ENCODE peak calls at places on chromosomes 5 and 9, in seven cellular contexts. I is RWPE1, P is heart right ventricle, G is upper lobe of right lung, B is thoracic aorta, V is BE2C, Y is endothelial cell. W is an unnamed sample.

GRCh38 chr9:33161011-33161588 is 6.0 kb downstream of the B4GALT1 start:
- DNase-seq in I (peak; percentile 93), G (peak; percentile 87), P (peak; percentile 48), V (peak; percentile 71), B (no peak), Y (no peak), W (peak; percentile 60)

GRCh38 chr5:38634961-38635369 is 78.5 kb upstream of the LIFR start:
- DNase-seq in V (no peak), G (no peak), P (no peak), I (no peak), Y (no peak), B (no peak), W (no peak)

GRCh38 chr5:152314196-152314829 is 90.8 kb downstream of the NMUR2 start:
- DNase-seq in I (no peak), V (no peak), P (no peak), Y (no peak), B (no peak), G (no peak), W (no peak)

GRCh38 chr5:141915881-141916336 is 7.8 kb upstream of the DELE1 start:
- DNase-seq in Y (no peak), P (no peak), I (peak; percentile 60), V (peak; percentile 32), G (no peak), B (no peak), W (no peak)

GRCh38 chr5:181084631-181085195 is 44.6 kb downstream of the BTNL9 start:
- DNase-seq in V (no peak), Y (no peak), I (no peak), P (no peak), G (no peak), B (no peak), W (no peak)

GRCh38 chr5:124742983-124743533 is 3.4 kb downstream of the ZNF608 start:
- DNase-seq in P (no peak), V (no peak), Y (no peak), I (peak; percentile 94), G (no peak), B (no peak), W (no peak)

GRCh38 chr9:15277400-15278137 is 29.4 kb downstream of the TTC39B start:
- DNase-seq in B (no peak), I (no peak), Y (no peak), V (no peak), P (no peak), G (no peak), W (no peak)

GRCh38 chr5:41009228-41009627 is 61.9 kb downstream of the MROH2B start:
- DNase-seq in B (no peak), P (no peak), Y (no peak), V (peak; percentile 83), I (peak; percentile 64), G (no peak), W (no peak)

GRCh38 chr5:32225445-32225844 is 51.3 kb upstream of the GOLPH3 start:
- DNase-seq in Y (no peak), I (no peak), P (no peak), V (no peak), B (no peak), G (no peak), W (no peak)

GRCh38 chr5:110846621-110847020 is 107.8 kb downstream of the SLC25A46 start:
- DNase-seq in I (no peak), G (no peak), Y (no peak), P (no peak), B (no peak), V (no peak), W (no peak)

GRCh38 chr5:96582343-96582742 is 79.8 kb upstream of the CAST start:
- DNase-seq in P (no peak), I (no peak), G (no peak), V (peak; percentile 48), B (no peak), Y (no peak), W (no peak)

GRCh38 chr5:124453221-124454032 is 293.0 kb downstream of the ZNF608 start:
- DNase-seq in Y (no peak), V (no peak), B (no peak), P (no peak), G (no peak), I (no peak), W (no peak)

GRCh38 chr9:106324071-106324470 is 538.9 kb upstream of the ZNF462 start:
- DNase-seq in V (no peak), B (no peak), P (no peak), Y (no peak), G (no peak), I (no peak), W (no peak)

GRCh38 chr5:16869821-16870796 is 66.0 kb downstream of the MYO10 start:
- DNase-seq in P (no peak), I (peak; percentile 42), B (no peak), V (no peak), G (no peak), Y (no peak), W (no peak)

GRCh38 chr9:6703898-6704639 is 53.7 kb upstream of the KDM4C start:
- DNase-seq in G (peak; percentile 97), P (peak; percentile 88), Y (peak; percentile 81), V (peak; percentile 89), I (peak; percentile 73), B (no peak), W (peak; percentile 83)

GRCh38 chr5:93277001-93277400 is 304.0 kb downstream of the NR2F1-AS1 start:
- DNase-seq in Y (no peak), P (no peak), I (no peak), G (no peak), V (no peak), B (no peak), W (no peak)

GRCh38 chr9:6214451-6214850 is 1.2 kb upstream of the IL33 start:
- DNase-seq in V (no peak), G (no peak), I (no peak), B (no peak), Y (no peak), P (no peak), W (no peak)

GRCh38 chr5:146527785-146528184 is 11.8 kb upstream of the GPR151 start:
- DNase-seq in I (peak; percentile 76), V (no peak), P (no peak), G (no peak), B (no peak), Y (no peak), W (no peak)

GRCh38 chr5:79318935-79319614 is 83.1 kb downstream of the JMY start:
- DNase-seq in G (no peak), Y (no peak), P (no peak), B (no peak), V (no peak), I (peak; percentile 58), W (no peak)

GRCh38 chr5:65927497-65928340 is 1.3 kb downstream of the ERBIN start:
- DNase-seq in G (no peak), I (peak; percentile 69), V (no peak), B (no peak), Y (peak; percentile 9), P (no peak), W (no peak)

GRCh38 chr5:149268928-149269557 is 2.6 kb upstream of the AFAP1L1 start:
- DNase-seq in Y (no peak), B (no peak), G (no peak), V (no peak), I (peak; percentile 79), P (no peak), W (no peak)

GRCh38 chr9:81032030-81032572 is 657.2 kb downstream of the TLE1 start:
- DNase-seq in B (no peak), G (no peak), V (no peak), P (no peak), I (peak; percentile 83), Y (no peak), W (no peak)

GRCh38 chr9:129414377-129415021 is 206.4 kb downstream of the C9orf50 start:
- DNase-seq in I (no peak), V (peak; percentile 51), G (no peak), B (no peak), Y (no peak), P (peak; percentile 52), W (no peak)

GRCh38 chr9:86274821-86275643 is 7.3 kb downstream of the ISCA1 start:
- DNase-seq in B (no peak), G (no peak), V (no peak), Y (no peak), P (no peak), I (no peak), W (no peak)
- TF ChIP-seq CTCF in B (no peak), G (no peak), V (no peak), Y (no peak), P (no peak), I (no peak), W (no peak)

GRCh38 chr9:138066049-138066448 is 188.5 kb downstream of the CACNA1B start:
- DNase-seq in P (no peak), B (no peak), V (no peak), Y (no peak), G (peak; percentile 29), I (no peak), W (no peak)
- TF ChIP-seq CTCF in P (no peak), B (no peak), V (peak; percentile 28), Y (no peak), G (no peak), I (no peak), W (no peak)

DNA sequence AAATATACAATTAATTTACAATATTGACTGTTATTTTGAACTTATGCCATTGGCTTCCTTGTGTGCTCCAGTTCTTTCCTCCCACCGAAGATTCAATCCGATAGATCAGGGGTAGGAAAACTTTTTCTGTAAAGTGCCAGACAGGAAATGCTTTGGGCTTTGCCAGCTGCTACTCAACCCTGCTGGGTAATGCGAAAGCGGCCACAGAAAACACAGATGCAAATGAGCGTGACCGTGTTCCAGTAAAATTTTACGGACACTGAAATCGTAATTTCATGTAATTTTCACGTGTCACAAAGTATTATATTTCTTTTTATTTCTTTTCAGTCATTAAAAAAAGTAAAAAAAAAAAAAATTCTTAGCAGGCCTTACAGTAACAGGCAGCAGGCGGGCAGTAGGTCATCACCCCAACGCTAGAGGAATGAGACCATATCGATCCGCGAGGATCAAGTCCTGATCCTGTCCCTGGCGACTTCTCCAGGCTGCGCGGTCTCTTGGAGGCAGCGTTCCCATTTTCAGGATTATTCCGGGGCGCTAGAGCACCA is 604 bp downstream of the NMRK1 start:
- DNase-seq in G (no peak), V (no peak), B (no peak), I (peak; percentile 45), Y (no peak), P (no peak), W (peak; percentile 43)
- TF ChIP-seq CTCF in G (no peak), V (no peak), B (no peak), I (no peak), Y (no peak), P (no peak), W (peak; percentile 10)

DNA sequence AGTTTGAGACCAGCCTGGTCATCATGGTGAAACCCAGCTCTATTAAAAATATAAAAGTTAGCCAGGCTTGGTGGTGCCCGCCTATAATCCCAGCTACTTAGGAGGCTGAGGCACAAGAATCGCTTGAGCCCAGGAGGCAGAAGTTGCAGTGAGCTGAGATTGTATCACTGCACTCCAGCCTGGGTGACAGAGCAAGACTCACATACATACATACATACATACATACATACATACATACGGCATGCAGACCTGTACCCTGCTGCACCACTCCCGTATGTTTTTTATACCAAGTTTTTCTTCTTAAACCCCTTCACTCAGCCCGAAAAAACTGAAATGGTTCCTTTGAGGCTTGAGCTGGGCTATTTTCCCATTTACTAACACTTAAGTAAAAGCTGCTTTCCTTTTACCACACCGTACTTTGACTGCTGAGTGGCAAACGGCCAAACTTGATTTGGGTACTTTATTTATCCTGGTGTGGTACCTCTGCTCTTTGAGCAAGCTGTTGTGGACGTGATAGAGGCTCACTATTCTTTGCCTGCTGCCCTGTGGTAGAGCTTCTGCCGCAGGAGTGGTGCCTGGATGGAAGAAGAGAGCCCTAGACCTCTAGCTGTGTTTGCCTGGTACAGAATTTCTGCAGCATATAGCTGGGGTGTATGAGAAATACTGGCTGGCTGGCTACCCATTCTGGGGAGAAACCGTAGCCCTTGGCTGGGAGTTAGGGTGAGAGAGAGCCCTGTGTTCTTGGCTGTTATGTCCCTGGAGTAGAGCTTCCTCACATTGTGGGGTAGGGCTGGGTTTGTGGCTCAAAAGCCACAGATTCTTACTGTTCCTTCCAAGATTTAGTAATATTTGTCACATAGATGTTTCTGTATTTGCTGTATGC is 19.4 kb downstream of the IPO11 start:
- DNase-seq in V (peak; percentile 21), B (no peak), Y (no peak), I (no peak), G (no peak), P (no peak), W (no peak)
- TF ChIP-seq CTCF in V (no peak), B (no peak), Y (no peak), I (no peak), G (no peak), P (no peak), W (no peak)

W was measured in natural killer cell.